ENCODE peak calls at places on chromosomes 12 and 14, in six cellular contexts. L, W, Q, E, A and O are unnamed samples.

GRCh38 chr12:116604883-116605641 is 45.9 kb downstream of the MAP1LC3B2 start:
- DNase-seq in L (no peak), W (no peak), Q (no peak), E (no peak), A (no peak), O (no peak)

GRCh38 chr12:133204264-133204603 is 22.9 kb downstream of the ZNF268 start:
- DNase-seq in L (no peak), W (no peak), Q (no peak), E (no peak), A (no peak), O (no peak)

GRCh38 chr12:108090107-108090899 is 38.8 kb upstream of the WSCD2 start:
- DNase-seq in L (no peak), W (no peak), Q (peak; percentile 66), E (no peak), A (no peak), O (no peak)

GRCh38 chr12:130431176-130431575 is 93.5 kb downstream of the PIWIL1 start:
- DNase-seq in L (no peak), W (no peak), Q (no peak), E (no peak), A (no peak), O (no peak)

GRCh38 chr12:66636771-66637170 is 42.1 kb downstream of the GRIP1 start:
- DNase-seq in L (no peak), W (no peak), Q (no peak), E (no peak), A (peak; percentile 5), O (no peak)

GRCh38 chr12:6961695-6962284 is 8.7 kb downstream of the PHB2 start:
- DNase-seq in L (peak; percentile 77), W (peak; percentile 72), Q (peak; percentile 92), E (no peak), A (peak; percentile 91), O (peak; percentile 70)

GRCh38 chr12:24759155-24759554 is 189.7 kb downstream of the BCAT1 start:
- DNase-seq in L (peak; percentile 66), W (no peak), Q (no peak), E (no peak), A (peak; percentile 64), O (no peak)

GRCh38 chr12:143964-144649 is 69.8 kb downstream of the SLC6A12 start:
- DNase-seq in L (no peak), W (no peak), Q (no peak), E (no peak), A (no peak), O (no peak)

GRCh38 chr12:113136128-113136989 is 798 bp upstream of the RASAL1 start:
- DNase-seq in L (no peak), W (no peak), Q (no peak), E (no peak), A (no peak), O (no peak)

GRCh38 chr14:100523536-100524025 is 63.6 kb downstream of the BEGAIN start:
- DNase-seq in L (no peak), W (no peak), Q (peak; percentile 20), E (no peak), A (no peak), O (no peak)

GRCh38 chr12:112937741-112938719 is at the start of gene OAS3:
- DNase-seq in L (peak; percentile 79), W (no peak), Q (peak; percentile 58), E (no peak), A (peak; percentile 90), O (peak; percentile 84)

GRCh38 chr14:35196571-35196970 is 74.2 kb downstream of the PRORP start:
- DNase-seq in L (no peak), W (no peak), Q (no peak), E (no peak), A (peak; percentile 11), O (peak; percentile 45)

GRCh38 chr14:68486809-68487208 is 306.1 kb downstream of the ZFP36L1 start:
- DNase-seq in L (no peak), W (no peak), Q (no peak), E (no peak), A (no peak), O (no peak)

GRCh38 chr14:89921896-89922548 is 32.5 kb downstream of the EFCAB11 start:
- DNase-seq in L (peak; percentile 87), W (no peak), Q (no peak), E (no peak), A (peak; percentile 56), O (no peak)

GRCh38 chr14:22849212-22849819 is 12.9 kb downstream of the MMP14 start:
- DNase-seq in L (no peak), W (no peak), Q (no peak), E (no peak), A (peak; percentile 15), O (no peak)

GRCh38 chr12:53292441-53292840 is 2.9 kb upstream of the PFDN5 start:
- DNase-seq in L (no peak), W (no peak), Q (no peak), E (no peak), A (no peak), O (no peak)

GRCh38 chr12:93219947-93220346 is 157.8 kb upstream of the NUDT4 start:
- DNase-seq in L (no peak), W (no peak), Q (no peak), E (no peak), A (no peak), O (no peak)

GRCh38 chr12:19666070-19666469 is 226.8 kb downstream of the AEBP2 start:
- DNase-seq in L (no peak), W (no peak), Q (no peak), E (no peak), A (no peak), O (no peak)

GRCh38 chr12:100221523-100221922 is 20.9 kb downstream of the ACTR6 start:
- DNase-seq in L (no peak), W (no peak), Q (no peak), E (no peak), A (no peak), O (no peak)

GRCh38 chr12:110279976-110280783 is 867 bp upstream of the ATP2A2 start:
- DNase-seq in L (peak; percentile 33), W (peak; percentile 70), Q (peak; percentile 65), E (no peak), A (peak; percentile 73), O (peak; percentile 11)

GRCh38 chr12:32603858-32604257 is 75.2 kb upstream of the DNM1L start:
- DNase-seq in L (peak; percentile 51), W (no peak), Q (no peak), E (no peak), A (peak; percentile 32), O (no peak)

DNA sequence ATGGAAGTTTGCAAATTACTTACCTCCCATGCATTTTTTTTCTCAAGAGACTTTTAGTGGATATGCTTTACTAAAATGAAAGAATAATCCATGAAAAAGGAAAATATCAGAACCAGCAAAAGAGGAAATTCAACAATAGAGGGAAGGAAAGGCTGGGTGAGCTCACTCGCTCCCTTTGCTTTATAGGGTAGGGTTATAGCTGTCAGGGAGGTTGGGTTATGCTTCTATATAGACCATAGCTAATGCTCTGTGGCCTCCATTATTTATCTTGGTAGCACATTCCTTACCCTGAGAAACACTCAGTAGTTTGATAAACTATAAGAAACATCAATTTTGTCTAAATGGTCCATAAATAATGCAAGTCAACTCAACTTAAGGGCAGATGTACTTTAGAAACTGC is 215.9 kb upstream of the FAR2 start:
- DNase-seq in L (no peak), W (no peak), Q (no peak), E (no peak), A (no peak), O (no peak)
- H4K91ac ChIP-seq in L (no peak overlapping the region), W (no peak overlapping the region), Q (no peak overlapping the region), E (no peak overlapping the region), A (no peak overlapping the region), O (no peak overlapping the region)

GRCh38 chr14:101707863-101708620 is 53.5 kb upstream of the PPP2R5C start:
- DNase-seq in L (no peak), W (no peak), Q (peak; percentile 40), E (no peak), A (no peak), O (no peak)

GRCh38 chr14:101705733-101706508 is 55.6 kb upstream of the PPP2R5C start:
- DNase-seq in L (no peak), W (peak; percentile 37), Q (peak; percentile 77), E (no peak), A (peak; percentile 30), O (peak; percentile 94)

GRCh38 chr14:101708853-101709532 is 52.5 kb upstream of the PPP2R5C start:
- DNase-seq in L (no peak), W (no peak), Q (no peak), E (no peak), A (no peak), O (no peak)

GRCh38 chr14:101707285-101707842 is 54.1 kb upstream of the PPP2R5C start:
- DNase-seq in L (peak; percentile 81), W (peak; percentile 83), Q (peak; percentile 83), E (no peak), A (peak; percentile 88), O (peak; percentile 97)

DNA sequence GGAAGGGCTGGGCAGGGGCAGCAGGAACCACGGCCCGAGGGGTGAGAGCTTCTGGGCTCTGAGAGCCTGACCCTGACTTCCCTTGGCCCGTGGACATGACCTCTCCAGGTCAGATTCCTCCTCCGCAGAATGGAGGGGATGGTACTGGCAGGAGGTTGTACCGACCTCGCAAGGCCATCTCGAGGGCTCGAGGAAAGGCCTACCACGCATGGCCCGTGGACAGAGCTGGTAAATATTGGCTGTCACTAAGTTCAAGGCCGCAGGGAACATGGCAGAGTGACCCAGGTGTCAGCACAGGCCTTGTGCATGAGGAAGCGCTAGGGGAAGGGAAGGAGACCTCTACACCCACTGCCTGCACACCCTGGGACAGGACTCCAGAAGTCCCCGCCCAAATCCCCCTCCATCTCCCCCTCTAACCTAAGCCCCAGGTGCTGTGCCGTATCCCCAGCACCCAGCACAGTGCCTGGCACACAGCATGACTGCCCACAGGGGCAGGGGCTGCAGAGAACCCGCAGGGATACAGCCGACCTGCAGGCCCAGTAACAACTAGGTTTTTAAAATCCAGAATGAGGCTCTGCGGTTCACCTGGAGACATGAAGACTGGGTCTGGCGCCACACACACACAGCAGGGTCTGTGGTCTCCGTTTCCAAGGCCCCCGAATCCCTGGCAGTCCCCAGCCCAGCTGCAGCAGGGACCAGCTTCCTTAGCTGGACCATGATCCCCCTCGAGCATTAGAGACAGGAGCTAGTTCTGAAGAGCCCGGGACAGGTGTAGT is 54.8 kb upstream of the PPP2R5C start:
- DNase-seq in L (no peak), W (no peak), Q (no peak), E (no peak), A (no peak), O (no peak)
- H2BK5ac ChIP-seq in L (no peak overlapping the region), W (no peak overlapping the region), Q (no peak overlapping the region), E (peak overlapping the region; percentile 63), A (no peak overlapping the region), O (no peak overlapping the region)

GRCh38 chr12:49649892-49650291 is 26.5 kb downstream of the PRPF40B start:
- DNase-seq in L (no peak), W (no peak), Q (no peak), E (no peak), A (no peak), O (no peak)
- H4K91ac ChIP-seq in L (no peak overlapping the region), W (no peak overlapping the region), Q (no peak overlapping the region), E (no peak overlapping the region), A (no peak overlapping the region), O (no peak overlapping the region)

DNA sequence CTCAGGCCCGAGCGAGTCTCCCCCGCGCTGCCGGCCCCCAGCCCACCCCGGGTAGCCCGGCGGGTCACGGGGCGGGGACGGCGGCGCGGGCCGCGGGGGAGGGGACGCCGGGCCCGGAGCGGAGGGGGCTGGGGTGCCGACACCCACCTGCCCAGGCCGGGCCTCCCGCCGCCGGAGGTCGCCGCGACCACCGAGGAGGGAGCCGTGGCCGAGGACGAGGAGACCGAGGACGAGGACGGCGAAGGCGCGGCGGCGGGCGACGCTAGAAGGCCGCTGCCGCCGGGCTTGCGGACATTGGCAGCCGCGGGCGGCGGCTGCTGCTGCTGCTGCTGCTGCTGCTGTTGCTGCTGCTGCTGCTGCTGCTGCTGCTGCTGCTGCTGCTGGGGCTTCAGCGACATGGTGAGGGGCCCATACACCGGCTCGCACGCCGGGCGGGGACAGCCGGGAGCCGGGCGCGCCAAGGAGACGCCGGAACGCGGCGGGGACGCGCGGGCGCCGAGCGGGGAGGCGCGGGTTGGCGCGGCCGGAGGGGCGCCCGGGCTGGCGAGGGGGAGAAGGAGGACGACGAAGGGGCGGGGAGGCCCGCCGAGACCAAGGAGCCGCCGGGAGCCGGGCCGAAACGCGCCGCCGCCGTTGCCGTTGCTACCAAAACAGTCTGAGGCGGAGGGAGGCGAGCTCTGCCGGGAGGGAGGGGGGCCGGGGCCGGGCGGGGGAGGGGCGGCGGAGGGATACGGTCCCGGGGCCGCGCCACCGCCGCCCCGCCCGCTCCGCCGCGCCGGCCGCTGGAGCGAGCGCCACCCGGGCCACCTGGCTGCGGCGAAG is at the start of gene ATXN2:
- DNase-seq in L (no peak), W (peak; percentile 54), Q (no peak), E (no peak), A (peak; percentile 71), O (no peak)
- H2BK5ac ChIP-seq in L (peak within 1 kb of the TSS; percentile 100), W (peak within 1 kb of the TSS; percentile 100), Q (no peak within 1 kb of the TSS), E (peak within 1 kb of the TSS; percentile 97), A (peak within 1 kb of the TSS; percentile 100), O (peak within 1 kb of the TSS; percentile 100)